ENCODE peak calls at places on chromosomes 5 and 9, in four cellular contexts. L is fibroblast of lung, S is uterus, V is GM12864. Y is an unnamed sample.

GRCh38 chr5:116681334-116682013 is 106.9 kb upstream of the SEMA6A start:
- DNase-seq in L (no peak), S (no peak), V (peak), Y (no peak)

GRCh38 chr9:107627771-107628170 is 138.2 kb upstream of the KLF4 start:
- DNase-seq in L (no peak), S (no peak), V (no peak), Y (no peak)

GRCh38 chr5:97906135-97906534 is 723.1 kb upstream of the RIOK2 start:
- DNase-seq in L (no peak), S (no peak), V (no peak), Y (no peak)

GRCh38 chr9:38287420-38287985 is 105.0 kb upstream of the ALDH1B1 start:
- DNase-seq in L (no peak), S (no peak), V (no peak), Y (no peak)

GRCh38 chr5:108765647-108766046 is 17.9 kb downstream of the FER start:
- DNase-seq in L (no peak), S (no peak), V (no peak), Y (no peak)

GRCh38 chr5:163269624-163270023 is 167.8 kb upstream of the CCNG1 start:
- DNase-seq in L (peak), S (no peak), V (no peak), Y (no peak)

GRCh38 chr9:92725266-92725545 is 39.4 kb downstream of the BICD2 start:
- DNase-seq in L (no peak), S (no peak), V (no peak), Y (no peak)

GRCh38 chr9:133621868-133622267 is 12.7 kb upstream of the FAM163B start:
- DNase-seq in L (no peak), S (no peak), V (no peak), Y (no peak)

GRCh38 chr5:10460252-10460906 is 18.7 kb downstream of the ROPN1L start:
- DNase-seq in L (no peak), S (peak), V (no peak), Y (peak)

GRCh38 chr9:136186386-136186785 is 18.5 kb downstream of the LHX3 start:
- DNase-seq in L (no peak), S (no peak), V (no peak), Y (no peak)

GRCh38 chr5:52007230-52007858 is 624.1 kb downstream of the ISL1 start:
- DNase-seq in L (peak), S (no peak), V (peak), Y (no peak)
- TF ChIP-seq CTCF in L (peak), S (peak), V (peak), Y (peak)

GRCh38 chr5:142356716-142357468 is 32.1 kb upstream of the SPRY4 start:
- DNase-seq in L (peak), S (peak), V (peak), Y (peak)
- TF ChIP-seq CTCF in L (no peak), S (no peak), V (no peak), Y (no peak)

DNA sequence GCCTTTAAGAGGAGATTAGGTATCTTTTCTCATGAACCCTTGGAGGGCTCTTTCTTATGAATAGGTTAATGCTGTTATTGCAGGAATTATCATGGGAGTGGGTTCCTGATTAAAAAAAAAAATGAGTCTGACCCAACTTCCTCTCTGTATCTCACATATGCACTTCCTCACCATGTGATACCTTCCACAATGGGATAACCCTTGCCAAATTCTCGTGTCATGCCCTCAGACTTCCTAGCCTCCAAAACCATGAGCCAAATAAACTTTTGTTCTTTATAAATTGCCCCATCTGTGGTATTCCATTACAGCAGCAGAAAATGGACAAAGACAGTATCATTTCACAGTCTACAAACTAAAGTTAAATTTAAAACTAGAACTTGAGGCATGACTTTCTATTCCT is 1.0 kb downstream of the OR1B1 start:
- DNase-seq in L (no peak), S (peak), V (no peak), Y (no peak)
- TF ChIP-seq CTCF in L (no peak), S (no peak), V (no peak), Y (no peak)

DNA sequence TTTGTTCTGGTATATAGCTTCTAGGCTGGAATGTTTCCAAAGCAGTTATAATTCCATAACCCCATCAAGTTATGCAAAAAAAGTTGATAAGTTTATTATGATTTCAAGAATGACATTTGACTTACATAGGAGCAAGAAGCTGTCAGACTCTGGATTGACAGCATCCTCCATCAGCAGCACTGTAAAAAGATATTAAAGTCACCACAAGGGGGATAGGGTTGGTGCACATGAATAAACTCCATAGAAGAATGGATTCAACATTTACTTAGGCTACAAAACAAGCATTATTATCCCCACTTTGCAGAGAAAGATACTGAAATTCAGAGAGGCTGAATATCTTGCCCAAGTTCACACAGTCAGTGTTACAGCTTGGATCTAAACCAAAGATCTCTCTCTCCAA is 208.9 kb upstream of the SLC30A5 start:
- DNase-seq in L (peak), S (no peak), V (no peak), Y (no peak)
- TF ChIP-seq CTCF in L (peak), S (no peak), V (peak), Y (peak)

GRCh38 chr5:132591140-132591539 is 34.4 kb downstream of the RAD50 start:
- DNase-seq in L (peak), S (no peak), V (no peak), Y (no peak)
- TF ChIP-seq CTCF in L (no peak), S (no peak), V (no peak), Y (no peak)

DNA sequence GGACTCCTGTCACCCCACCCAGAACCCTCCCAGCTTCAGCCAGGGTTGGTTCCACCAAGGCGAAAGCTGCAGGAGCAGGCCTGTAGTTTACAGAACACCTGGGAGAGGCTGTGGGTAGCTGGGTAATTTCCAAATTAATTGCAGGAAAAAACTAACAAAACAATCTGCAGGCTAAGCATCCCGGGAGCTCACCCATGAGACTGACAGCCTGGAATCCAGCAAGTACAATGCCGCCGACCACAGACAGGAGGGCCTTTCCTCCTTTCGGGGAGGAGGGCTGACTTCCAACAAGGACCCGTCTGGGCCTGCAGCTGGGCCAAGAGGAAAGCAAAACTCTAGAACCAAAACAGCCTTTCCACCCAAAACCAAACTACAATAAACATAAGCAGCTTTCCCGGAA is 10.3 kb downstream of the FOXE1 start:
- DNase-seq in L (no peak), S (no peak), V (no peak), Y (no peak)
- TF ChIP-seq CTCF in L (no peak), S (no peak), V (no peak), Y (no peak)

DNA sequence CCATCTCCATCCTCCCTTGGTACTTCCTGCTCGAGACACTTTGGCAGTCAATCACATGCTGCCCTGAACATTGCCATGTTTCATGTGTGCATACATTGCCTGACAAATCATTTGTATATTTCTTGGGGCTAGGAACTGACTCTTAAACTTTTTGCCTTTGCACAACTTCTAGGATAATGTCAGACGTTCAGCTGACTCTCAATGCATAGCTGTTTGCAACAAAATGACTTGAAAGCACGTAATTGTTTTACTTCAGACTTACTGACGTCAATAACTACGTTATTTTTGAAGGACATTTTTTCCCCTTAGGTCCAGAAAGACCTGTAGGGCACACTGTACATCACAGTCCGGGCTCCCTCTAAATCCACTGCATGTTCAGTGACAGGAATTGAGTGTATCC is 37.4 kb upstream of the DAB2 start:
- DNase-seq in L (no peak), S (no peak), V (no peak), Y (no peak)
- TF ChIP-seq CTCF in L (no peak), S (no peak), V (no peak), Y (no peak)

GRCh38 chr5:53200309-53200708 is 90.8 kb upstream of the MOCS2 start:
- DNase-seq in L (no peak), S (no peak), V (no peak), Y (no peak)

GRCh38 chr5:53199882-53200281 is 90.3 kb upstream of the MOCS2 start:
- DNase-seq in L (no peak), S (no peak), V (no peak), Y (no peak)

GRCh38 chr5:53206562-53206961 is 97.0 kb upstream of the MOCS2 start:
- DNase-seq in L (no peak), S (no peak), V (no peak), Y (no peak)

GRCh38 chr5:53201746-53202145 is 92.2 kb upstream of the MOCS2 start:
- DNase-seq in L (no peak), S (no peak), V (no peak), Y (no peak)
- TF ChIP-seq CTCF in L (peak), S (no peak), V (peak), Y (no peak)